ENCODE peak calls at places on chromosome 14, in five cellular contexts. Y is H1, E is sigmoid colon, X is tibial nerve, R is GM12891. J is an unnamed sample.

GRCh38 chr14:89027097-89027740 is 202.8 kb downstream of the TTC8 start:
- DNase-seq in Y (peak; percentile 89), E (peak; percentile 71), X (no peak), R (peak; percentile 94), J (peak; percentile 30)

GRCh38 chr14:44963775-44964380 is 1.9 kb downstream of the TOGARAM1 start:
- DNase-seq in Y (no peak), E (no peak), X (no peak), R (no peak), J (no peak)

GRCh38 chr14:80940146-80940545 is 1.4 kb downstream of the CEP128 start:
- DNase-seq in Y (no peak), E (no peak), X (no peak), R (no peak), J (no peak)

GRCh38 chr14:33534636-33535035 is 416.2 kb downstream of the EGLN3 start:
- DNase-seq in Y (no peak), E (no peak), X (no peak), R (no peak), J (no peak)

GRCh38 chr14:70789361-70789760 is 20.0 kb downstream of the MAP3K9 start:
- DNase-seq in Y (no peak), E (no peak), X (no peak), R (no peak), J (peak; percentile 20)

GRCh38 chr14:70822706-70823185 is 13.4 kb upstream of the MAP3K9 start:
- DNase-seq in Y (peak; percentile 83), E (no peak), X (no peak), R (no peak), J (no peak)

GRCh38 chr14:85058170-85058569 is 471.8 kb upstream of the FLRT2 start:
- DNase-seq in Y (no peak), E (no peak), X (no peak), R (no peak), J (no peak)

GRCh38 chr14:29235991-29236390 is 469.4 kb downstream of the FOXG1 start:
- DNase-seq in Y (no peak), E (no peak), X (no peak), R (no peak), J (no peak)

GRCh38 chr14:49992901-49993335 is 100.0 kb downstream of the ARF6 start:
- DNase-seq in Y (no peak), E (no peak), X (no peak), R (no peak), J (no peak)

GRCh38 chr14:50018236-50019210 is 97.8 kb downstream of the VCPKMT start:
- DNase-seq in Y (no peak), E (peak; percentile 73), X (no peak), R (no peak), J (no peak)

GRCh38 chr14:68884031-68885030 is 91.5 kb upstream of the ZFP36L1 start:
- DNase-seq in Y (no peak), E (peak; percentile 93), X (no peak), R (no peak), J (peak; percentile 63)

GRCh38 chr14:47438650-47439140 is 236.7 kb downstream of the MDGA2 start:
- DNase-seq in Y (no peak), E (no peak), X (no peak), R (no peak), J (peak; percentile 3)

GRCh38 chr14:88168498-88169165 is 154.4 kb downstream of the KCNK10 start:
- DNase-seq in Y (peak; percentile 73), E (no peak), X (no peak), R (peak; percentile 20), J (peak; percentile 7)

GRCh38 chr14:39035336-39035735 is 67.7 kb downstream of the SEC23A start:
- DNase-seq in Y (no peak), E (no peak), X (no peak), R (no peak), J (no peak)

GRCh38 chr14:34059925-34060746 is 109.3 kb upstream of the EGLN3 start:
- DNase-seq in Y (peak; percentile 79), E (peak; percentile 90), X (peak; percentile 51), R (peak; percentile 71), J (peak; percentile 77)

GRCh38 chr14:75063491-75064204 is at the start of gene ACYP1:
- DNase-seq in Y (peak; percentile 99), E (peak; percentile 97), X (peak; percentile 86), R (peak; percentile 74), J (peak; percentile 53)
- TF ChIP-seq POLR2A in Y (no peak), E (no peak), X (peak; percentile 29), R (no peak), J (peak; percentile 50)

GRCh38 chr14:92785601-92786426 is 8.3 kb upstream of the GOLGA5 start:
- DNase-seq in Y (no peak), E (no peak), X (no peak), R (no peak), J (peak; percentile 35)
- TF ChIP-seq POLR2A in Y (no peak), E (no peak), X (no peak), R (no peak), J (no peak)

GRCh38 chr14:104688505-104688754 is 988 bp upstream of the INF2 start:
- DNase-seq in Y (no peak), E (no peak), X (no peak), R (no peak), J (no peak)
- TF ChIP-seq POLR2A in Y (no peak), E (no peak), X (no peak), R (no peak), J (no peak)

GRCh38 chr14:105527381-105528196 is 1.2 kb downstream of the TMEM121 start:
- DNase-seq in Y (no peak), E (no peak), X (no peak), R (peak; percentile 41), J (no peak)

GRCh38 chr14:105529506-105530445 is 3.4 kb downstream of the TMEM121 start:
- DNase-seq in Y (no peak), E (no peak), X (no peak), R (no peak), J (no peak)

GRCh38 chr14:105526781-105527380 is 498 bp downstream of the TMEM121 start:
- DNase-seq in Y (no peak), E (no peak), X (no peak), R (no peak), J (no peak)

GRCh38 chr14:105528859-105529505 is 2.6 kb downstream of the TMEM121 start:
- DNase-seq in Y (no peak), E (no peak), X (no peak), R (no peak), J (no peak)

GRCh38 chr14:105528197-105528858 is 1.9 kb downstream of the TMEM121 start:
- DNase-seq in Y (peak; percentile 83), E (peak; percentile 87), X (peak; percentile 59), R (peak; percentile 96), J (peak; percentile 99)
- TF ChIP-seq POLR2A in Y (no peak), E (no peak), X (no peak), R (no peak), J (peak; percentile 34)

GRCh38 chr14:100076133-100076532 is 10.9 kb downstream of the EVL start:
- DNase-seq in Y (no peak), E (no peak), X (no peak), R (no peak), J (no peak)

GRCh38 chr14:100074431-100075100 is 9.3 kb downstream of the EVL start:
- DNase-seq in Y (no peak), E (no peak), X (no peak), R (no peak), J (no peak)

GRCh38 chr14:100070310-100070709 is 5.1 kb downstream of the EVL start:
- DNase-seq in Y (peak; percentile 41), E (no peak), X (no peak), R (no peak), J (no peak)

GRCh38 chr14:100071545-100071944 is 6.3 kb downstream of the EVL start:
- DNase-seq in Y (no peak), E (no peak), X (no peak), R (no peak), J (no peak)

DNA sequence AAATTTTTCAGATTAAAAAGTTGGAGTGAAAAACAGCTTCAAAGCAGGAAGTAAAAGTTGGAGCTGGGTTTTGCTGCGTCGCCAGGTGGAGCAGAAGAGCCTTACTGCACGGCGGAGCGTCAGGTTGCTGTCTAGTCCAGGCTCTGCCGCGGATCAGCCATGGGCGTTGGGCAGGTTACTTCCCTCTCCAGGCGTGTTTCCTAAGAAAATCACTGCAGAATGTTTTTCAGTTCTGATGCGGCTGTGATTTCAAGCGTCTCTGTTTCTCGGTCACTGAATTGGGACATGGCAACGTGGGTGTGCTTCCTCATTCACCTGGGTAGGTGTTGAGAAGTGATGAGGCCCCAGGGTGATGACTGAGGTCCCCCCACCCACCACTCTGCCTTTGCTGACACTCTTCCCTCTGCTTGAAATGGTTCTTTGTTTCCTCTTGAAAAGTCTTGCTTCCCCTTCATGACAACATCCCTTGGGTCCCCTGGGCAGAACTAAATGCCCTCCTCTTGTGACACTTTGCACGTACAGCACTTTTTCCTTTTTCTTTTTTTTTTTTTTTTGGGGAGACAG is 7.6 kb downstream of the EVL start:
- DNase-seq in Y (peak; percentile 37), E (no peak), X (no peak), R (no peak), J (no peak)
- TF ChIP-seq POLR2A in Y (no peak), E (no peak), X (no peak), R (no peak), J (no peak)

DNA sequence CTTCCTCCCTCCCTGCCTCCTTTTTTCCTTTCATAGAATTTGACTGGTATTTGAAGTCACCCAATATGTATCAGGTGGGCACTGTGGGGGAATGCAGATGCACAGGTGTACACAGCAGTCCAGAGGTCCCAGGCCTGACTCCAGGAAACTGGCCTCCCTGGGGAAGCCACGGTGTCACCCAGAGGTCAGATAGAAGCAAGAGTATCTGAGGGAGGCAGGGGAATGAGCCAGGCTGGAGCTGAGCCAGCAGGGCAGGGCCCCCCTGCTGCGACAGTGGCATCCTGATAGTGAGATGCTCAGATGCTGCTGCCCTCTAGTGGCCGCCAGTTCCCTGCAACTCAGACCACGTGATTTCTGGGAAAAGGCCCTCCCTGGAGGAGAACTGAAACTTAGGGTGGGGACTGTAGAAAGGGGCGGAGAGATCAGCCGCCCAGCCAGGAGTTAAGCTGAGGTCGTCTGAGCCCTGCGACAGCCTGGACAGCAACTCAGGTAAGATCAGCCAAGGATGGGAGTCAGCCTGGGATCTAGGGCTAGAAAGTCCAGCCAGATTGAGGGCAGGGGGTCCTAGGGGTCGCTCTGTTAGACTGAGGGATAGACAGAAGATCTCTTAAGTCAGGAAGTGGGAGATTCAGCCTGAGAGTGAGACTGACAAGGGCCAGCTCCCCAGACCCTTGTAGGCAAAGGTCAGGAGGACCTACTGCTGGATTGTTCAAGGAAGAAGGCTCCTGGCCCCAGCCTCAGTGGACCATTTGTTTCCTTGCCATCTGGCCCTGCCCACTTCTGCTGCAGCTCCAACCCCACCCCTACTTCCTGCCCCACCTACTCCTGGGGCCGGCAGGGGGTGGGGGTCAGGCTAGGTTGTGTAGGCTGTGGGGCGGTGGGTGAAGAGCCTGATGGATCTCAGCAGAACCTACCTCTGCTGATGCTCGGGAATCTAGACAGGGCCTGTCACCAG is at the start of gene IRF9:
- DNase-seq in Y (peak; percentile 100), E (peak; percentile 98), X (peak; percentile 98), R (peak; percentile 89), J (peak; percentile 84)
- TF ChIP-seq POLR2A in Y (no peak), E (peak; percentile 48), X (peak; percentile 71), R (peak; percentile 99), J (peak; percentile 48)

DNA sequence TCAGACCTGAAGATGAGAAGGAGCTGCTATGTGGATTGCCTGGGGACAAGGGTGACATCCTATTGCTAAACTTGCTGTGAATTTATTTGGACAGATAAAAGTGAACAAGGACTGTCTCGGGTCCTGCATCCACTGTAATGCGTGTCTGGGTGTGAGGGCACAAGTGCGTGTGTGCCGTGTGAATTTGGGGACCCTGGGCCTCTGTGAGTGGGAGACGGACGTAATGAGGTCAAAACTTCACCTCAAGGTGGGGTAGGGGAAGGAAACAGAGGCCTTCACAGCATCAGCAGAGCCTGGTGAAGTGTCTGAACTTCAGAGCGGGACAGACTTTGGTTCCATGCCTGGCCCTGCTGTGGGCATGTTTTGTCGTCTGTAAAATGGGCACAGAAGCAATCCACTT is 14.8 kb downstream of the ASB2 start:
- DNase-seq in Y (no peak), E (no peak), X (no peak), R (no peak), J (no peak)
- TF ChIP-seq POLR2A in Y (no peak), E (no peak), X (no peak), R (no peak), J (no peak)

J was measured in H54.